ENCODE peak calls at places on chromosomes 12 and 14, in seven cellular contexts. S is right lobe of liver, B is cardiac muscle cell, Q is mucosa of descending colon, C is iPS DF 6.9, R is body of pancreas, D is left lung. J is an unnamed sample. For H3K9me3, the result is how much of the 10 kb centered on the place peaks cover.

GRCh38 chr12:132168311-132169031 is 24.2 kb downstream of the NOC4L start:
- DNase-seq in S (peak), B (no peak), C (no peak), D (no peak), Q (peak), R (no peak), J (peak)

GRCh38 chr12:8027856-8028255 is 4.7 kb upstream of the FOXJ2 start:
- DNase-seq in C (no peak), Q (no peak), D (no peak), R (no peak), B (no peak), S (no peak), J (no peak)

GRCh38 chr12:55929306-55929791 is 1.6 kb upstream of the DGKA start:
- DNase-seq in Q (peak), D (no peak), S (peak), B (no peak), R (peak), C (no peak), J (no peak)

GRCh38 chr12:49198431-49199155 is 9.7 kb upstream of the TUBA1A start:
- DNase-seq in S (no peak), B (peak), Q (no peak), C (no peak), D (peak), R (no peak), J (peak)

GRCh38 chr12:124537525-124538193 is 29.8 kb downstream of the NCOR2 start:
- DNase-seq in Q (no peak), R (no peak), S (no peak), D (peak), B (no peak), C (no peak), J (no peak)

GRCh38 chr14:32432813-32433538 is 103.9 kb downstream of the AKAP6 start:
- DNase-seq in C (no peak), R (no peak), Q (no peak), B (no peak), D (no peak), S (no peak), J (no peak)

GRCh38 chr14:96038558-96038919 is 623 bp upstream of the C14orf132 start:
- DNase-seq in Q (no peak), D (no peak), C (no peak), R (no peak), B (no peak), S (no peak), J (no peak)

GRCh38 chr12:87405918-87406317 is 623.3 kb downstream of the C12orf50 start:
- DNase-seq in B (peak), D (no peak), S (no peak), Q (no peak), C (no peak), R (no peak), J (no peak)

GRCh38 chr14:39880106-39880695 is 448.0 kb upstream of the FBXO33 start:
- DNase-seq in B (no peak), R (no peak), Q (no peak), C (no peak), S (no peak), D (no peak), J (no peak)

GRCh38 chr12:25365340-25365730 is 114.6 kb upstream of the KRAS start:
- DNase-seq in Q (no peak), R (no peak), D (no peak), C (no peak), S (no peak), B (no peak), J (no peak)
- H3K4me3 ChIP-seq in Q (no peak), R (no peak), D (no peak), C (no peak), S (no peak), B (no peak), J (no peak)

GRCh38 chr12:34372003-34372402 is 349.7 kb downstream of the ALG10 start:
- DNase-seq in D (no peak), B (no peak), Q (no peak), R (no peak), S (no peak), C (no peak), J (no peak)
- H3K9me3 ChIP-seq in D (under half), B (under half), Q (half or more), R (under half), S (under half), C (under half), J (half or more)

DNA sequence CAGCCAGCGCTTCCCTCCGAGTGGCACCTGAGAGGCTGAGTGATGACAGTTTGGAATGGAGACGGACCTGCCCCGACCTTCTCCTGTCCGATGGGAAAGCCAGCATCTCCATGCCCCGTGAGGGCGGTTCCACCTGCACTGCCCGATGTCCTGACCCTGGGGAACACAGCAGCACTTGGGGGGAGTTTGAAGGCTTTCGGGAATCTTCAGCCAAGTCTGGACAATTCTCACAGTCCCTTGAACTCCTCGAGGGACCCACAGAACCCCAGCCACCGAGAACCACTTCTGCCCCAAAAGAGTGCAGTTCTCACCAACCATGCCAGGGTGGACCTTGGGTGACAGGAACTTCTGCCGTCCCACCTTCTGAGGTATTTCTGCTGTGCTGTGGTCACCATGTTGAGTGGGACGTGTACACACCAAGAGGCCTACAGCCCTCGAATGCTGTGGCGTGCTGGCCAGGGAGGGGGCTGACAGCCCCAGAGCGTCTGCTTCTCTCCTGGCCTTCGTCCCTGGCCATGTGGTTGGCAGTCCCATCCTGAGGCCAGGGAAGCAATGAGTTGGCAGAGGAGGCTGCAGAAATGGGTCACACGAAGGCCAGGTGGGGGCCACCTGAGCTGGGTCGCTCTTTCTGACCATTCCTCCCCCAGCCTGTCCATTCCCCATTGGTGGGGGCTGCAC is 1.0 kb downstream of the CLBA1 start:
- DNase-seq in B (no peak), C (no peak), Q (peak), R (no peak), D (no peak), S (peak), J (no peak)
- H3K4me3 ChIP-seq in B (peak), C (no peak), Q (no peak), R (peak), D (peak), S (peak), J (peak)

DNA sequence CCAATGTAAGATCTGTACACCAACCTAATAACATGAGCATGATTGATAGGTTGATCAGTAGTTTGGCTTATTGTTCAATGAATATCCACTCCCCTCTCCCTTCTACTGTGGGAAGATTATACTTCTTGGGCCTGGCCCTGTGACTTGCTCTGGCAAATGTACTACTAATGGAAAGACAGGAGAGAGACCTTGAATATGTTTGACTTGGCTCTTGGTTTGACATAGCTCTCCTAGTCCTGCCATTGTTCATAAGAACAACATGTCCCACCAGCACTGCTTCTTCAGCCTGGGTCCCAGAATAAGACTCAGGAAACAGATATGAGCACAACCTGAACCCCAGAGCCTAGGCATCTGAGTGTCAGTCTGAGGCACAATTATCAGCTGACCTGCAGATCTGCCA is 112.8 kb upstream of the RESF1 start:
- DNase-seq in C (no peak), D (no peak), Q (no peak), S (no peak), B (no peak), R (no peak), J (no peak)
- H3K9me3 ChIP-seq in C (under half), D (under half), Q (under half), S (under half), B (under half), R (under half), J (under half)

DNA sequence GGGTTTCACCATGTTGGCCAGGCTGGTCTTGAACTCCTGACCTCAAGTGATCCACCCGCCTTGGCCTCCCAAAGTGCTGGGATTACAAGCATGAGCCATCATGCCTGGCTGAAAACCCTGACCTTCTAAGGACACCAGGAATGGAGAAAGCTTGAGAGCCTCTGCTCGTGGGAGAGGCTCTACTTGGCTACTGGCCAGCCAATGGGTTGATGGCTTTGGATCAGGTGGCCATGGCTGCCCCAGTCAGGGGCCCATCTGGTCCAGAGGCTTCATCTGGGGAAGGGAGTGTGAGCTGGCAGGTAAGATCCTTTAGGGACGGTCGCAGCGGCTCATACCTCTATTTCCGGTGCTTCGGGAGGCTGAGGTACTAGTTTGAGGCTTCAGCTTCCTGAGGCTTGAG is 42.5 kb upstream of the PPP1CC start:
- DNase-seq in Q (no peak), S (no peak), R (no peak), C (no peak), B (no peak), D (no peak), J (no peak)
- H3K4me3 ChIP-seq in Q (no peak), S (no peak), R (no peak), C (no peak), B (no peak), D (no peak), J (no peak)

J was measured in left ventricle myocardium inferior.